ENCODE peak calls at places on chromosome 20, in ten cellular contexts. One of them, this sample, is unnamed.

GRCh38 chr20:60117040-60117439 is 158.8 kb downstream of the CDH26 start:
- DNase-seq in endothelial cell of umbilical vein: no peak
- DNase-seq in uterus: no peak
- DNase-seq in heart left ventricle: no peak
- DNase-seq in left ventricle myocardium inferior: no peak
- DNase-seq in cardiac fibroblast: no peak
- DNase-seq in ovary: no peak
- DNase-seq in GM12865: no peak
- DNase-seq in hepatocyte: no peak
- DNase-seq in adrenal gland: no peak
- DNase-seq in this sample: no peak

GRCh38 chr20:11849976-11850670 is 67.6 kb upstream of the BTBD3 start:
- DNase-seq in endothelial cell of umbilical vein: no peak
- DNase-seq in uterus: peak
- DNase-seq in heart left ventricle: no peak
- DNase-seq in left ventricle myocardium inferior: no peak
- DNase-seq in cardiac fibroblast: peak
- DNase-seq in ovary: no peak
- DNase-seq in GM12865: no peak
- DNase-seq in hepatocyte: no peak
- DNase-seq in adrenal gland: no peak
- DNase-seq in this sample: no peak

GRCh38 chr20:21246143-21246542 is 57.0 kb upstream of the XRN2 start:
- DNase-seq in endothelial cell of umbilical vein: no peak
- DNase-seq in uterus: no peak
- DNase-seq in heart left ventricle: no peak
- DNase-seq in left ventricle myocardium inferior: no peak
- DNase-seq in cardiac fibroblast: no peak
- DNase-seq in ovary: no peak
- DNase-seq in GM12865: no peak
- DNase-seq in hepatocyte: no peak
- DNase-seq in adrenal gland: no peak
- DNase-seq in this sample: no peak

GRCh38 chr20:24796236-24796635 is 152.8 kb upstream of the CST7 start:
- DNase-seq in endothelial cell of umbilical vein: no peak
- DNase-seq in uterus: no peak
- DNase-seq in heart left ventricle: no peak
- DNase-seq in left ventricle myocardium inferior: no peak
- DNase-seq in cardiac fibroblast: no peak
- DNase-seq in ovary: no peak
- DNase-seq in GM12865: no peak
- DNase-seq in hepatocyte: no peak
- DNase-seq in adrenal gland: no peak
- DNase-seq in this sample: no peak

GRCh38 chr20:37319120-37319717 is 26.7 kb upstream of the SRC start:
- DNase-seq in endothelial cell of umbilical vein: no peak
- DNase-seq in uterus: no peak
- DNase-seq in heart left ventricle: no peak
- DNase-seq in left ventricle myocardium inferior: no peak
- DNase-seq in cardiac fibroblast: no peak
- DNase-seq in ovary: no peak
- DNase-seq in GM12865: no peak
- DNase-seq in hepatocyte: no peak
- DNase-seq in adrenal gland: no peak
- DNase-seq in this sample: peak

GRCh38 chr20:62737971-62738881 is 29.6 kb downstream of the NTSR1 start:
- DNase-seq in endothelial cell of umbilical vein: no peak
- DNase-seq in uterus: no peak
- DNase-seq in heart left ventricle: peak
- DNase-seq in left ventricle myocardium inferior: peak
- DNase-seq in cardiac fibroblast: no peak
- DNase-seq in ovary: no peak
- DNase-seq in GM12865: no peak
- DNase-seq in hepatocyte: no peak
- DNase-seq in adrenal gland: peak
- DNase-seq in this sample: no peak

GRCh38 chr20:9949563-9949962 is 85.2 kb upstream of the ANKEF1 start:
- DNase-seq in endothelial cell of umbilical vein: peak
- DNase-seq in uterus: no peak
- DNase-seq in heart left ventricle: no peak
- DNase-seq in left ventricle myocardium inferior: no peak
- DNase-seq in cardiac fibroblast: peak
- DNase-seq in ovary: no peak
- DNase-seq in GM12865: no peak
- DNase-seq in hepatocyte: no peak
- DNase-seq in adrenal gland: no peak
- DNase-seq in this sample: no peak

GRCh38 chr20:62741191-62741676 is 32.6 kb downstream of the NTSR1 start:
- DNase-seq in endothelial cell of umbilical vein: peak
- DNase-seq in uterus: no peak
- DNase-seq in heart left ventricle: peak
- DNase-seq in left ventricle myocardium inferior: peak
- DNase-seq in cardiac fibroblast: no peak
- DNase-seq in ovary: no peak
- DNase-seq in GM12865: no peak
- DNase-seq in hepatocyte: no peak
- DNase-seq in adrenal gland: no peak
- DNase-seq in this sample: no peak

GRCh38 chr20:39076958-39077357 is 114.8 kb downstream of the DHX35 start:
- DNase-seq in endothelial cell of umbilical vein: no peak
- DNase-seq in uterus: no peak
- DNase-seq in heart left ventricle: no peak
- DNase-seq in left ventricle myocardium inferior: no peak
- DNase-seq in cardiac fibroblast: no peak
- DNase-seq in ovary: no peak
- DNase-seq in GM12865: no peak
- DNase-seq in hepatocyte: no peak
- DNase-seq in adrenal gland: no peak
- DNase-seq in this sample: no peak

GRCh38 chr20:39083781-39084180 is 121.6 kb downstream of the DHX35 start:
- DNase-seq in endothelial cell of umbilical vein: no peak
- DNase-seq in uterus: no peak
- DNase-seq in heart left ventricle: no peak
- DNase-seq in left ventricle myocardium inferior: no peak
- DNase-seq in cardiac fibroblast: no peak
- DNase-seq in ovary: no peak
- DNase-seq in GM12865: no peak
- DNase-seq in hepatocyte: no peak
- DNase-seq in adrenal gland: no peak
- DNase-seq in this sample: no peak

GRCh38 chr20:39080326-39080725 is 118.2 kb downstream of the DHX35 start:
- DNase-seq in endothelial cell of umbilical vein: no peak
- DNase-seq in uterus: no peak
- DNase-seq in heart left ventricle: no peak
- DNase-seq in left ventricle myocardium inferior: no peak
- DNase-seq in cardiac fibroblast: no peak
- DNase-seq in ovary: no peak
- DNase-seq in GM12865: no peak
- DNase-seq in hepatocyte: no peak
- DNase-seq in adrenal gland: no peak
- DNase-seq in this sample: no peak

GRCh38 chr20:39082686-39083085 is 120.5 kb downstream of the DHX35 start:
- DNase-seq in endothelial cell of umbilical vein: no peak
- DNase-seq in uterus: no peak
- DNase-seq in heart left ventricle: no peak
- DNase-seq in left ventricle myocardium inferior: no peak
- DNase-seq in cardiac fibroblast: no peak
- DNase-seq in ovary: no peak
- DNase-seq in GM12865: no peak
- DNase-seq in hepatocyte: no peak
- DNase-seq in adrenal gland: no peak
- DNase-seq in this sample: no peak

DNA sequence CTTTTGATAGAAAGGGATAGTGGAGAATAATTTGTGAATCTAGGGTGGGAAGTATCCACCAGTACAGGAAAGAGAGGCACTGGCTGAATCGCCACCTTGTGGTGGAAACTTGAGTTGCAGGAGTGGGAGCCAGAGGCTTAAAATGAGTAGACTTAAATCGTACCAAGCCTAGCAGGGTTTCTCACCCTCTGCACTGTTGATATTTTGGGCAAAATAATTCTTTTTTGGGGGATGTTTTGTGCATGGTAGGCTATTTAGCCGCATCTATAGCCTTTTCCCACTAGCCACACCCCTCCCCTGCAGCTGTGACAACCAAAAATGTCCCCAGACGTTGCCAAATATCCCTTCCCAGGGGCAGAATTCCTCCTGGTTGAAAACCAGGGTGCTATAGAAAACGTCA is 119.1 kb downstream of the DHX35 start:
- DNase-seq in endothelial cell of umbilical vein: peak
- DNase-seq in uterus: peak
- DNase-seq in heart left ventricle: peak
- DNase-seq in left ventricle myocardium inferior: peak
- DNase-seq in cardiac fibroblast: peak
- DNase-seq in ovary: peak
- DNase-seq in GM12865: peak
- DNase-seq in hepatocyte: peak
- DNase-seq in adrenal gland: peak
- DNase-seq in this sample: peak
- TF ChIP-seq CTCF in endothelial cell of umbilical vein: peak
- TF ChIP-seq CTCF in uterus: peak
- TF ChIP-seq CTCF in heart left ventricle: peak
- TF ChIP-seq CTCF in left ventricle myocardium inferior: peak
- TF ChIP-seq CTCF in cardiac fibroblast: peak
- TF ChIP-seq CTCF in ovary: peak
- TF ChIP-seq CTCF in GM12865: peak
- TF ChIP-seq CTCF in hepatocyte: peak
- TF ChIP-seq CTCF in adrenal gland: peak
- TF ChIP-seq CTCF in this sample: peak

DNA sequence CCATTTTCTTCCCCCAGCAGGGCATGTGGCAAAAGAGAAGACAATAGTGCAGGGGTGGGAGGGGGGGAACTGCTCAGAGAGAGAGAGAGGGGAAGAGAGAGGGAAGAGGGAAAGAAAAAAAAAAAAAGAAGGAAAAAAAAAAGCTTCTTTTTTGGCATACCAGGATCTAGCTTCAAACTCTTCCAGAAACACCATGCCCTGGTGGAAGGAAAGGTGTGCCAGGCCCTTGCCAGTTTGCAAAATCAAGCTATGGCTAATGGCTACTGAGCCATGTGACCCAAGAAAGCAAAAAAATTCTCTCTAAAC is 326 bp downstream of the ZMYND8 start:
- DNase-seq in endothelial cell of umbilical vein: no peak
- DNase-seq in uterus: no peak
- DNase-seq in heart left ventricle: no peak
- DNase-seq in left ventricle myocardium inferior: no peak
- DNase-seq in cardiac fibroblast: no peak
- DNase-seq in ovary: no peak
- DNase-seq in GM12865: no peak
- DNase-seq in hepatocyte: no peak
- DNase-seq in adrenal gland: no peak
- DNase-seq in this sample: no peak
- H3K4me3 ChIP-seq in endothelial cell of umbilical vein: peak
- H3K4me3 ChIP-seq in uterus: no peak
- H3K4me3 ChIP-seq in heart left ventricle: peak
- H3K4me3 ChIP-seq in left ventricle myocardium inferior: peak
- H3K4me3 ChIP-seq in cardiac fibroblast: peak
- H3K4me3 ChIP-seq in ovary: no peak
- H3K4me3 ChIP-seq in GM12865: peak
- H3K4me3 ChIP-seq in hepatocyte: no peak
- H3K4me3 ChIP-seq in adrenal gland: no peak
- H3K4me3 ChIP-seq in this sample: peak

GRCh38 chr20:1635291-1635979 is 15.6 kb upstream of the SIRPB1 start:
- DNase-seq in endothelial cell of umbilical vein: no peak
- DNase-seq in uterus: no peak
- DNase-seq in heart left ventricle: no peak
- DNase-seq in left ventricle myocardium inferior: no peak
- DNase-seq in cardiac fibroblast: no peak
- DNase-seq in ovary: no peak
- DNase-seq in GM12865: no peak
- DNase-seq in hepatocyte: no peak
- DNase-seq in adrenal gland: no peak
- DNase-seq in this sample: no peak

GRCh38 chr20:1637755-1638154 is 17.9 kb upstream of the SIRPB1 start:
- DNase-seq in endothelial cell of umbilical vein: no peak
- DNase-seq in uterus: no peak
- DNase-seq in heart left ventricle: no peak
- DNase-seq in left ventricle myocardium inferior: no peak
- DNase-seq in cardiac fibroblast: no peak
- DNase-seq in ovary: no peak
- DNase-seq in GM12865: no peak
- DNase-seq in hepatocyte: no peak
- DNase-seq in adrenal gland: no peak
- DNase-seq in this sample: no peak

GRCh38 chr20:1637226-1637625 is 17.4 kb upstream of the SIRPB1 start:
- DNase-seq in endothelial cell of umbilical vein: peak
- DNase-seq in uterus: no peak
- DNase-seq in heart left ventricle: no peak
- DNase-seq in left ventricle myocardium inferior: no peak
- DNase-seq in cardiac fibroblast: no peak
- DNase-seq in ovary: no peak
- DNase-seq in GM12865: no peak
- DNase-seq in hepatocyte: no peak
- DNase-seq in adrenal gland: no peak
- DNase-seq in this sample: no peak

GRCh38 chr20:1633535-1633934 is 13.7 kb upstream of the SIRPB1 start:
- DNase-seq in endothelial cell of umbilical vein: no peak
- DNase-seq in uterus: no peak
- DNase-seq in heart left ventricle: no peak
- DNase-seq in left ventricle myocardium inferior: no peak
- DNase-seq in cardiac fibroblast: no peak
- DNase-seq in ovary: no peak
- DNase-seq in GM12865: no peak
- DNase-seq in hepatocyte: peak
- DNase-seq in adrenal gland: no peak
- DNase-seq in this sample: no peak

GRCh38 chr20:1636621-1637020 is 16.8 kb upstream of the SIRPB1 start:
- DNase-seq in endothelial cell of umbilical vein: no peak
- DNase-seq in uterus: no peak
- DNase-seq in heart left ventricle: no peak
- DNase-seq in left ventricle myocardium inferior: no peak
- DNase-seq in cardiac fibroblast: no peak
- DNase-seq in ovary: no peak
- DNase-seq in GM12865: no peak
- DNase-seq in hepatocyte: no peak
- DNase-seq in adrenal gland: no peak
- DNase-seq in this sample: no peak
- TF ChIP-seq CTCF in endothelial cell of umbilical vein: no peak
- TF ChIP-seq CTCF in uterus: no peak
- TF ChIP-seq CTCF in heart left ventricle: no peak
- TF ChIP-seq CTCF in left ventricle myocardium inferior: no peak
- TF ChIP-seq CTCF in cardiac fibroblast: no peak
- TF ChIP-seq CTCF in ovary: no peak
- TF ChIP-seq CTCF in GM12865: no peak
- TF ChIP-seq CTCF in hepatocyte: no peak
- TF ChIP-seq CTCF in adrenal gland: no peak
- TF ChIP-seq CTCF in this sample: no peak

DNA sequence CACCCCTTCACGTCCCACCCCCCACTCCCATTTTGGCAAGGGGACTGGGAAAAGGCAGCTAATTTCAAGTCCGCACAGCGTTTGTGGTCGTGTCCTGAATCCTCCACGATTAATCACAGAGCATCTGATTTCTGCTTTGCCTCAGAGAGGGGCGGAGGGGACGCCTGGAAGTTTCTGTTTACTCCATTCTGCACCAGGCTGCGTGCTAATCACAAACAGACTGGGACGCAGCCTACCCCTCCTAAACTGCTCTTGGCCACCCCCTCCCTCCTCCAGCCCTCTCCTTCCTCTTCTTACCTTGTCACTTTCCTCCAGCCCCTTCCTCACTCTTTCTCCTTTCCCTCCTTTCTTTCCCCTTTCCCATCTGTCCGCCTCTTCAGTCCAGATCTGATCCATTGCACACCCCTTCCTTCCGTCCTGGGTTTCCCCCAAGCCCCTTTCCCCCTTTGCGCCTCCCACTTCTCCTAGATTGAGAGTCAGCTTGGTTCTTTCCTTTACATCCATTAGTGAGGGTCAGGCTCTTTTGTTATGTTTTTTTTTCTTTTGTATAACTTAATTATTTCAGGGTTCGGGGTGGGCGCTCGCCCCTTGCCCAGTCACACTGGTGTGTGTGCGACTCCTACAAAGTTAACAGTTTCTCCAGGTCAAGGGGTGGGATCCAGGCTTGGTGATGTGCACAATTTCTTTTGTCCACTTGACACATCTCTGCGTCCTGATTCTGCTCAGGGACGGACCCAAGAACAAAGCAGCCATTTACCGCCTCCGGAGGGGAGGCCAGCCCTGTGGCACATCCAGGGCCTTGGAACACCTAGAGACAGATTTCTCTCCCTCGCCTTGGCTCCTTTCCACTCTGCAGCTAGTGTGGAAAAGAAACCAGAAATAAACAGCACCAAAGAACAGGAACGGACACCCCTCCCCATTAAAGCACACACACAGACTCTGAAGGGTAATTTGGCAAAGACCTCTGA is 527 bp upstream of the RIPOR3 start:
- DNase-seq in endothelial cell of umbilical vein: no peak
- DNase-seq in uterus: peak
- DNase-seq in heart left ventricle: no peak
- DNase-seq in left ventricle myocardium inferior: no peak
- DNase-seq in cardiac fibroblast: peak
- DNase-seq in ovary: no peak
- DNase-seq in GM12865: no peak
- DNase-seq in hepatocyte: peak
- DNase-seq in adrenal gland: peak
- DNase-seq in this sample: peak
- H3K4me3 ChIP-seq in endothelial cell of umbilical vein: no peak
- H3K4me3 ChIP-seq in uterus: peak
- H3K4me3 ChIP-seq in heart left ventricle: peak
- H3K4me3 ChIP-seq in left ventricle myocardium inferior: peak
- H3K4me3 ChIP-seq in cardiac fibroblast: peak
- H3K4me3 ChIP-seq in ovary: peak
- H3K4me3 ChIP-seq in GM12865: no peak
- H3K4me3 ChIP-seq in hepatocyte: peak
- H3K4me3 ChIP-seq in adrenal gland: no peak
- H3K4me3 ChIP-seq in this sample: peak

This sample was measured in astrocyte of the cerebellum.